ENCODE peak calls at places on chromosomes 3 and 15, in five cellular contexts. M is tibial artery, W is AG09309, X is fibroblast of mammary gland, B is BJ. O is an unnamed sample.
A peak's percentile ranks its signal among the peaks of the same experiment; 100 is the strongest.

GRCh38 chr3:51538459-51539290 is at the start of gene RAD54L2:
- DNase-seq in M (peak; percentile 71), W (no peak), X (peak; percentile 77), B (no peak), O (peak; percentile 85)

GRCh38 chr3:134874737-134875413 is 79.8 kb downstream of the EPHB1 start:
- DNase-seq in M (no peak), W (no peak), X (peak; percentile 14), B (no peak), O (no peak)

GRCh38 chr3:13411186-13411860 is 8.8 kb downstream of the NUP210 start:
- DNase-seq in M (no peak), W (no peak), X (no peak), B (no peak), O (no peak)

GRCh38 chr3:111072016-111072891 is 638 bp downstream of the NECTIN3 start:
- DNase-seq in M (peak; percentile 29), W (no peak), X (peak; percentile 40), B (no peak), O (peak; percentile 43)

GRCh38 chr15:92653836-92654524 is 1.6 kb downstream of the FAM174B start:
- DNase-seq in M (no peak), W (no peak), X (no peak), B (no peak), O (no peak)

GRCh38 chr15:67796728-67797127 is 28.6 kb upstream of the SKOR1 start:
- DNase-seq in M (no peak), W (no peak), X (no peak), B (no peak), O (peak; percentile 25)

GRCh38 chr3:40631341-40631995 is 106.7 kb downstream of the ZNF621 start:
- DNase-seq in M (no peak), W (no peak), X (no peak), B (no peak), O (no peak)

GRCh38 chr3:72093270-72093669 is 308.3 kb upstream of the PROK2 start:
- DNase-seq in M (no peak), W (no peak), X (no peak), B (no peak), O (no peak)

GRCh38 chr3:127036209-127037020 is 53.5 kb downstream of the PLXNA1 start:
- DNase-seq in M (no peak), W (no peak), X (peak; percentile 26), B (no peak), O (no peak)

GRCh38 chr15:48470096-48470495 is 138.9 kb downstream of the DUT start:
- DNase-seq in M (no peak), W (no peak), X (no peak), B (no peak), O (no peak)

GRCh38 chr15:70257573-70258220 is 160.0 kb upstream of the TLE3 start:
- DNase-seq in M (peak; percentile 42), W (no peak), X (no peak), B (no peak), O (no peak)

GRCh38 chr3:177833392-177833791 is 636.1 kb upstream of the TBL1XR1 start:
- DNase-seq in M (no peak), W (no peak), X (no peak), B (no peak), O (no peak)

GRCh38 chr3:143427626-143428025 is 308.1 kb downstream of the CHST2 start:
- DNase-seq in M (no peak), W (no peak), X (no peak), B (no peak), O (no peak)

GRCh38 chr3:176633511-176633910 is 563.8 kb downstream of the TBL1XR1 start:
- DNase-seq in M (no peak), W (no peak), X (no peak), B (no peak), O (no peak)

GRCh38 chr15:77657629-77658238 is 25.0 kb upstream of the LINGO1 start:
- DNase-seq in M (no peak), W (no peak), X (no peak), B (no peak), O (no peak)

GRCh38 chr15:75063889-75064288 is 40.5 kb downstream of the PPCDC start:
- DNase-seq in M (no peak), W (no peak), X (no peak), B (no peak), O (no peak)

GRCh38 chr15:45414215-45414885 is 36.0 kb upstream of the GATM start:
- DNase-seq in M (no peak), W (no peak), X (no peak), B (no peak), O (peak; percentile 5)

GRCh38 chr15:52668133-52668532 is 11.1 kb downstream of the ATOSA start:
- DNase-seq in M (no peak), W (no peak), X (no peak), B (no peak), O (peak; percentile 51)

GRCh38 chr3:197186887-197187588 is 111.4 kb downstream of the DLG1 start:
- DNase-seq in M (no peak), W (no peak), X (peak; percentile 76), B (peak; percentile 4), O (peak; percentile 76)

GRCh38 chr3:17023006-17023664 is 138.4 kb downstream of the PLCL2 start:
- DNase-seq in M (no peak), W (no peak), X (peak; percentile 29), B (no peak), O (no peak)

GRCh38 chr3:14266361-14266760 is 87.7 kb downstream of the LSM3 start:
- DNase-seq in M (no peak), W (peak; percentile 90), X (peak; percentile 94), B (peak; percentile 75), O (peak; percentile 87)

GRCh38 chr3:81632659-81633058 is 128.8 kb downstream of the GBE1 start:
- DNase-seq in M (no peak), W (no peak), X (no peak), B (no peak), O (no peak)

GRCh38 chr15:80317389-80318169 is 65.6 kb upstream of the CTXND1 start:
- DNase-seq in M (no peak), W (peak; percentile 87), X (peak; percentile 100), B (peak; percentile 71), O (peak; percentile 83)

GRCh38 chr3:57127849-57128566 is 37.1 kb downstream of the IL17RD start:
- DNase-seq in M (peak; percentile 22), W (peak; percentile 34), X (peak; percentile 94), B (peak; percentile 39), O (peak; percentile 17)

GRCh38 chr3:52317601-52318000 is 1.5 kb downstream of the DNAH1 start:
- DNase-seq in M (no peak), W (no peak), X (peak; percentile 17), B (no peak), O (peak; percentile 39)

GRCh38 chr3:173411288-173412064 is 13.9 kb downstream of the NLGN1 start:
- DNase-seq in M (no peak), W (no peak), X (peak; percentile 57), B (no peak), O (peak; percentile 65)

GRCh38 chr3:182309120-182309519 is 484.2 kb upstream of the ATP11B start:
- DNase-seq in M (no peak), W (no peak), X (no peak), B (no peak), O (no peak)

GRCh38 chr3:71724584-71725278 is 471 bp downstream of the EIF4E3 start:
- DNase-seq in M (peak; percentile 34), W (no peak), X (no peak), B (no peak), O (no peak)

GRCh38 chr15:66233487-66234415 is 19.8 kb downstream of the MEGF11 start:
- DNase-seq in M (no peak), W (peak; percentile 3), X (peak; percentile 49), B (no peak), O (no peak)

GRCh38 chr3:128486157-128486691 is 6.8 kb downstream of the GATA2 start:
- DNase-seq in M (no peak), W (no peak), X (no peak), B (no peak), O (no peak)

GRCh38 chr3:146493221-146493620 is 23.9 kb upstream of the PLSCR2 start:
- DNase-seq in M (no peak), W (no peak), X (peak; percentile 76), B (no peak), O (no peak)

GRCh38 chr3:66092175-66092990 is 53.7 kb upstream of the MAGI1 start:
- DNase-seq in M (no peak), W (peak; percentile 32), X (no peak), B (no peak), O (no peak)

GRCh38 chr3:155682437-155682836 is 62.4 kb downstream of the PLCH1 start:
- DNase-seq in M (no peak), W (no peak), X (no peak), B (no peak), O (no peak)

GRCh38 chr15:48940508-48940907 is 23.2 kb downstream of the SHC4 start:
- DNase-seq in M (no peak), W (peak; percentile 94), X (peak; percentile 100), B (peak; percentile 87), O (peak; percentile 82)

GRCh38 chr3:157336252-157337009 is 100.2 kb upstream of the PTX3 start:
- DNase-seq in M (no peak), W (no peak), X (peak; percentile 16), B (no peak), O (no peak)

GRCh38 chr15:91099616-91100560 is at the start of gene SV2B:
- DNase-seq in M (peak; percentile 29), W (no peak), X (peak; percentile 58), B (no peak), O (peak; percentile 35)
- TF ChIP-seq CTCF in M (no peak), W (no peak), X (peak; percentile 12), B (peak; percentile 21), O (peak; percentile 14)

GRCh38 chr15:25678498-25678865 is 184.6 kb downstream of the ATP10A start:
- DNase-seq in M (no peak), W (no peak), X (no peak), B (no peak), O (no peak)
- H3K4me3 ChIP-seq in M (no peak overlapping the region), W (no peak overlapping the region), X (no peak overlapping the region), B (no peak overlapping the region), O (no peak overlapping the region)

DNA sequence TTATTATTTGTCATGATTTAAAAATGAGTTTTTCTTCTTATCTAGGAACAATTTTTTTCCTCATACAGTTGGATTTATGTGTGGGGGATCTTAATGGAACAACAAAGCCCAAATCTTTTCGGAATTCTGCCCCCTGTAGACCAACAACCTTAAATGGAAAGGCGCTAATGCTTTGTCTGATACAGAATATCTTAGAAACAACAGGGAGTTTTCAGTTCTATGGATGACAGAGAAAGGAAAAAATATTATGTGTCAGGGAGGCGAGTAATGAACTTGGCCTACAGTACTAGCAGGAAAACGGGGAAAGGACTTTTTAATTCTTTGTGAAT is 592 bp downstream of the MOBP start:
- DNase-seq in M (no peak), W (no peak), X (no peak), B (no peak), O (no peak)
- TF ChIP-seq CTCF in M (no peak), W (no peak), X (no peak), B (no peak), O (no peak)

GRCh38 chr15:76345880-76346665 is 9.5 kb downstream of the ISL2 start:
- DNase-seq in M (no peak), W (no peak), X (no peak), B (no peak), O (no peak)
- H3K4me3 ChIP-seq in M (peak overlapping the region; percentile 41), W (peak overlapping the region; percentile 9), X (peak overlapping the region; percentile 13), B (peak overlapping the region; percentile 47), O (peak overlapping the region; percentile 40)